ENCODE peak calls at places on chromosomes 11 and 22, in ten cellular contexts. P, V, F, R, N, K, Q, U, G and J are unnamed samples. For H3K9me3, the result is how much of the 10 kb centered on the place peaks cover.

GRCh38 chr11:76239483-76240142 is 33.3 kb upstream of the WNT11 start:
- DNase-seq in P (no peak), V (no peak), F (no peak), R (no peak), N (no peak), K (no peak), Q (no peak), U (no peak), G (peak), J (no peak)

GRCh38 chr11:77771135-77771534 is 49.4 kb downstream of the RSF1 start:
- DNase-seq in P (no peak), V (no peak), F (no peak), R (no peak), N (no peak), K (peak), Q (no peak), U (no peak), G (no peak), J (no peak)

GRCh38 chr22:23400286-23400981 is 179.7 kb downstream of the IGLL1 start:
- DNase-seq in P (no peak), V (no peak), F (no peak), R (no peak), N (no peak), K (no peak), Q (no peak), U (no peak), G (peak), J (no peak)

GRCh38 chr11:6601041-6601461 is 2.4 kb downstream of the RRP8 start:
- DNase-seq in P (no peak), V (no peak), F (no peak), R (no peak), N (no peak), K (no peak), Q (no peak), U (no peak), G (peak), J (no peak)

GRCh38 chr22:23156286-23156685 is 11.0 kb downstream of the RAB36 start:
- DNase-seq in P (no peak), V (no peak), F (no peak), R (no peak), N (no peak), K (no peak), Q (no peak), U (no peak), G (no peak), J (no peak)

GRCh38 chr11:130489716-130490115 is 41.3 kb downstream of the ADAMTS15 start:
- DNase-seq in P (no peak), V (no peak), F (no peak), R (no peak), N (no peak), K (no peak), Q (no peak), U (no peak), G (no peak), J (no peak)

GRCh38 chr11:15073361-15074205 is at the start of gene CALCB:
- DNase-seq in P (no peak), V (peak), F (peak), R (no peak), N (peak), K (no peak), Q (peak), U (no peak), G (peak), J (no peak)

GRCh38 chr11:77619576-77620198 is 17.9 kb downstream of the CLNS1A start:
- DNase-seq in P (no peak), V (no peak), F (peak), R (no peak), N (peak), K (peak), Q (peak), U (no peak), G (no peak), J (no peak)

GRCh38 chr11:113896156-113896879 is 8.3 kb upstream of the HTR3B start:
- DNase-seq in P (no peak), V (no peak), F (peak), R (no peak), N (peak), K (peak), Q (peak), U (peak), G (no peak), J (no peak)

GRCh38 chr11:14334193-14334592 is 24.8 kb downstream of the RRAS2 start:
- DNase-seq in P (no peak), V (no peak), F (no peak), R (no peak), N (no peak), K (no peak), Q (no peak), U (no peak), G (no peak), J (no peak)

GRCh38 chr11:31711137-31711536 is 100.0 kb downstream of the PAX6 start:
- DNase-seq in P (no peak), V (no peak), F (no peak), R (no peak), N (no peak), K (peak), Q (no peak), U (no peak), G (no peak), J (no peak)

GRCh38 chr11:128632151-128632791 is 44.9 kb upstream of the ETS1 start:
- DNase-seq in P (no peak), V (no peak), F (peak), R (no peak), N (peak), K (peak), Q (peak), U (peak), G (no peak), J (peak)

GRCh38 chr11:111361874-111362273 is 17.2 kb downstream of the POU2AF1 start:
- DNase-seq in P (no peak), V (no peak), F (no peak), R (no peak), N (peak), K (peak), Q (no peak), U (no peak), G (peak), J (no peak)

GRCh38 chr22:20965888-20966855 is 883 bp upstream of the AIFM3 start:
- DNase-seq in P (no peak), V (no peak), F (no peak), R (no peak), N (peak), K (no peak), Q (no peak), U (no peak), G (no peak), J (no peak)

GRCh38 chr11:122604626-122605025 is 50.9 kb upstream of the UBASH3B start:
- DNase-seq in P (no peak), V (no peak), F (no peak), R (no peak), N (no peak), K (no peak), Q (no peak), U (no peak), G (no peak), J (no peak)

GRCh38 chr11:68841718-68842426 is at the start of gene CPT1A:
- DNase-seq in P (peak), V (peak), F (peak), R (peak), N (peak), K (peak), Q (peak), U (peak), G (peak), J (no peak)

GRCh38 chr22:29081499-29082236 is 8.8 kb downstream of the KREMEN1 start:
- DNase-seq in P (no peak), V (no peak), F (no peak), R (no peak), N (no peak), K (no peak), Q (no peak), U (no peak), G (no peak), J (no peak)

GRCh38 chr22:19505735-19506126 is 18.5 kb downstream of the CLDN5 start:
- DNase-seq in P (no peak), V (no peak), F (no peak), R (no peak), N (no peak), K (no peak), Q (no peak), U (no peak), G (no peak), J (no peak)

GRCh38 chr11:48129697-48130395 is 86.8 kb upstream of the OR4B1 start:
- DNase-seq in P (no peak), V (no peak), F (no peak), R (no peak), N (no peak), K (no peak), Q (no peak), U (no peak), G (no peak), J (no peak)

GRCh38 chr11:65578134-65578533 is 2.3 kb downstream of the EHBP1L1 start:
- DNase-seq in P (no peak), V (no peak), F (no peak), R (no peak), N (no peak), K (no peak), Q (no peak), U (no peak), G (no peak), J (no peak)

GRCh38 chr11:66075273-66075672 is 5.2 kb downstream of the PACS1 start:
- DNase-seq in P (no peak), V (no peak), F (no peak), R (no peak), N (no peak), K (no peak), Q (no peak), U (no peak), G (no peak), J (no peak)

GRCh38 chr11:1193326-1194230 is 29.3 kb upstream of the MUC5B start:
- DNase-seq in P (no peak), V (peak), F (no peak), R (peak), N (no peak), K (no peak), Q (no peak), U (peak), G (peak), J (no peak)

GRCh38 chr22:21000215-21000986 is 1.5 kb downstream of the THAP7 start:
- DNase-seq in P (no peak), V (no peak), F (no peak), R (no peak), N (no peak), K (peak), Q (no peak), U (no peak), G (peak), J (no peak)

GRCh38 chr22:38132136-38132535 is 21.7 kb upstream of the BAIAP2L2 start:
- DNase-seq in P (no peak), V (no peak), F (no peak), R (no peak), N (no peak), K (no peak), Q (no peak), U (no peak), G (peak), J (no peak)

GRCh38 chr11:11409916-11410315 is 56.9 kb upstream of the CSNK2A3 start:
- DNase-seq in P (peak), V (no peak), F (peak), R (no peak), N (no peak), K (no peak), Q (no peak), U (no peak), G (no peak), J (no peak)

GRCh38 chr11:65274734-65275682 is 13.2 kb downstream of the POLA2 start:
- DNase-seq in P (peak), V (peak), F (peak), R (peak), N (peak), K (peak), Q (peak), U (peak), G (peak), J (peak)

GRCh38 chr22:19226428-19226827 is 47.9 kb upstream of the SLC25A1 start:
- DNase-seq in P (no peak), V (no peak), F (no peak), R (no peak), N (no peak), K (no peak), Q (no peak), U (no peak), G (no peak), J (no peak)

GRCh38 chr11:17575431-17576425 is 28.7 kb downstream of the OTOG start:
- DNase-seq in P (no peak), V (peak), F (no peak), R (no peak), N (no peak), K (no peak), Q (no peak), U (no peak), G (peak), J (no peak)

GRCh38 chr22:36493690-36494110 is 12.3 kb upstream of the TXN2 start:
- DNase-seq in P (no peak), V (peak), F (no peak), R (no peak), N (peak), K (no peak), Q (no peak), U (no peak), G (no peak), J (no peak)

GRCh38 chr11:34114471-34114870 is 9.0 kb downstream of the NAT10 start:
- DNase-seq in P (no peak), V (no peak), F (no peak), R (no peak), N (no peak), K (no peak), Q (no peak), U (no peak), G (no peak), J (no peak)

GRCh38 chr11:62709262-62710000 is 2.0 kb downstream of the GNG3 start:
- DNase-seq in P (peak), V (peak), F (peak), R (peak), N (peak), K (no peak), Q (peak), U (peak), G (peak), J (peak)

GRCh38 chr11:111283945-111284481 is 14.3 kb upstream of the POU2AF3 start:
- DNase-seq in P (peak), V (no peak), F (no peak), R (peak), N (peak), K (no peak), Q (peak), U (peak), G (peak), J (peak)

GRCh38 chr11:122717264-122717867 is 61.8 kb downstream of the UBASH3B start:
- DNase-seq in P (no peak), V (no peak), F (no peak), R (no peak), N (peak), K (no peak), Q (no peak), U (no peak), G (no peak), J (no peak)

GRCh38 chr11:19995131-19995530 is 165.1 kb downstream of the DBX1 start:
- DNase-seq in P (no peak), V (no peak), F (no peak), R (peak), N (no peak), K (peak), Q (peak), U (no peak), G (no peak), J (peak)

GRCh38 chr11:35623708-35624168 is 5.5 kb downstream of the FJX1 start:
- DNase-seq in P (no peak), V (no peak), F (peak), R (no peak), N (no peak), K (peak), Q (peak), U (no peak), G (no peak), J (peak)

GRCh38 chr11:924406-925157 is 1.1 kb upstream of the AP2A2 start:
- DNase-seq in P (no peak), V (no peak), F (no peak), R (peak), N (no peak), K (no peak), Q (no peak), U (peak), G (peak), J (no peak)

GRCh38 chr11:132658696-132659095 is 873.6 kb downstream of the OPCML start:
- DNase-seq in P (no peak), V (no peak), F (no peak), R (no peak), N (no peak), K (no peak), Q (no peak), U (no peak), G (no peak), J (no peak)
- H3K9me3 ChIP-seq in P (under half), V (under half), F (under half), R (under half), N (under half), K (under half), Q (under half), U (under half), G (under half), J (under half)

GRCh38 chr22:41943661-41944209 is 3.2 kb downstream of the CENPM start:
- DNase-seq in P (no peak), V (no peak), F (no peak), R (no peak), N (peak), K (peak), Q (peak), U (no peak), G (no peak), J (no peak)

GRCh38 chr22:41948142-41948541 is 1.2 kb upstream of the CENPM start:
- DNase-seq in P (no peak), V (no peak), F (no peak), R (no peak), N (no peak), K (no peak), Q (no peak), U (no peak), G (no peak), J (no peak)

GRCh38 chr22:41949297-41949965 is 2.5 kb upstream of the CENPM start:
- DNase-seq in P (no peak), V (no peak), F (no peak), R (no peak), N (no peak), K (no peak), Q (no peak), U (no peak), G (no peak), J (no peak)

GRCh38 chr22:41947181-41948080 is 479 bp upstream of the CENPM start:
- DNase-seq in P (no peak), V (no peak), F (no peak), R (no peak), N (no peak), K (no peak), Q (no peak), U (no peak), G (no peak), J (no peak)

DNA sequence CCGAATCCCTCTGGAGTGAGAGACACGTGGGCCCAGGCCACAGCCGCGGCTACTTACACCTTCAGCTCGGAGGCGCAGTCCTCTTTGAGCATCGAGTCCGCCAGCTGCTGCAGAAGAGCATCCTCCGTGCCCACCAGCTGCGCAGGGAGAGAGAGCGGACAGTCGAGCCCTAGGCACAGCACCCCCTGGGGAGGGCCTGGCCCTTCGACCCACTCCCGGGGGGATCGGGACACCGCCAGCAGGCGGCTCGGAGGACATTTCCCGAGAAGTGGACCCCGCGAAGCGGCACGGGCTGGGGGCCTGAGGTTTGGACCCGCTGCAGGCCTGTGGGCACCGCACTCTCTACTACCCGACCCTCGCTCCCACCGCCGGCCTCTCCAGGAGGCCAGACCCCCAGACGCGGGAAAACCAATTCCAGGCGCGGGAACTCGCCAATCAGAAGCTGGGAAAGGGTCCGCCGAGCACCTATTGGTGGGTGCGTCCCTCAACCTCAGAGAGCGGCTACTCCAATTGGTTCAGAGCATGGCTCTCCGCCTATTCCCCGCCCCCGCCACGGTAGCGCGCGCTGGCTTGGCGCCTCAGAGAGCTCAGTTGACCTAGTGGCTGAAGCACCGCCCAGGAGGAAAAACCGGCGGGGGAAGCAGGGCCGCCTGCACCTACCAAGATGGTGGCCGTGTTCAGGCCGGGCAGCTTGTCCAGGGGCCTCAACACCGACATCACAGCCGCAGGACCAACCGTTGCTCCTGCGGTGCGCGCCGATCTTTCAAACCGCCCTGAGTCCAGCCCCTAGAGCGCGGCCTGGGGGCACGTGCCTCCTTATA is at the start of gene CENPM:
- DNase-seq in P (peak), V (peak), F (peak), R (peak), N (peak), K (peak), Q (peak), U (peak), G (peak), J (peak)
- TF ChIP-seq CTCF in P (no peak), V (no peak), F (peak), R (no peak), N (no peak), K (peak), Q (no peak), U (no peak), G (no peak), J (peak)

GRCh38 chr11:70043482-70043881 is 34.6 kb upstream of the ANO1 start:
- DNase-seq in P (no peak), V (no peak), F (no peak), R (no peak), N (no peak), K (no peak), Q (no peak), U (no peak), G (no peak), J (no peak)
- H3K9me3 ChIP-seq in P (under half), V (under half), F (under half), R (under half), N (under half), K (under half), Q (under half), U (under half), G (under half), J (under half)

GRCh38 chr22:43878831-43879550 is 12.8 kb downstream of the PNPLA5 start:
- DNase-seq in P (no peak), V (no peak), F (no peak), R (peak), N (no peak), K (no peak), Q (no peak), U (no peak), G (peak), J (no peak)
- TF ChIP-seq CTCF in P (no peak), V (no peak), F (no peak), R (no peak), N (no peak), K (no peak), Q (no peak), U (no peak), G (no peak), J (no peak)

DNA sequence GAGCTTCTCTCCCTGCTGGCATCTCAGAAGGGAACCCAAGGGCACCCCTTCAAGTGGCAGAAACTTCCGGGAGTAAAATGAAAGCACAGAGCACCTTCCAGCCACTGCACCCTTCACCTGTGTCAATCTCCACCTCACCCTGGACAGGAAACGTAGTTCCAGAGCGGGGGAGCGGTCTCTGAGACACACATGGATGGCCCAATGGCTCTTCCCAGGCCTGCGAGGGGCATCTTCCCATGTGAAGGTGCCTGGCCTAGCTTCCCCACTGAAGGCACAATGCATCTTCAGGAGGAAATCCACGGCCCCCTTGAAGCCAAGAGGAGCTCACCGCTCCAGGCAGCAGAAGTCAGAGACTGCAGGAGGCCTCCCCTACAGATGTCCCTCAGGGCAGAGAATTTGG is 234.2 kb downstream of the BRD1 start:
- DNase-seq in P (no peak), V (no peak), F (no peak), R (no peak), N (no peak), K (no peak), Q (no peak), U (no peak), G (peak), J (no peak)
- H3K9me3 ChIP-seq in P (under half), V (under half), F (under half), R (under half), N (under half), K (under half), Q (half or more), U (under half), G (under half), J (half or more)

DNA sequence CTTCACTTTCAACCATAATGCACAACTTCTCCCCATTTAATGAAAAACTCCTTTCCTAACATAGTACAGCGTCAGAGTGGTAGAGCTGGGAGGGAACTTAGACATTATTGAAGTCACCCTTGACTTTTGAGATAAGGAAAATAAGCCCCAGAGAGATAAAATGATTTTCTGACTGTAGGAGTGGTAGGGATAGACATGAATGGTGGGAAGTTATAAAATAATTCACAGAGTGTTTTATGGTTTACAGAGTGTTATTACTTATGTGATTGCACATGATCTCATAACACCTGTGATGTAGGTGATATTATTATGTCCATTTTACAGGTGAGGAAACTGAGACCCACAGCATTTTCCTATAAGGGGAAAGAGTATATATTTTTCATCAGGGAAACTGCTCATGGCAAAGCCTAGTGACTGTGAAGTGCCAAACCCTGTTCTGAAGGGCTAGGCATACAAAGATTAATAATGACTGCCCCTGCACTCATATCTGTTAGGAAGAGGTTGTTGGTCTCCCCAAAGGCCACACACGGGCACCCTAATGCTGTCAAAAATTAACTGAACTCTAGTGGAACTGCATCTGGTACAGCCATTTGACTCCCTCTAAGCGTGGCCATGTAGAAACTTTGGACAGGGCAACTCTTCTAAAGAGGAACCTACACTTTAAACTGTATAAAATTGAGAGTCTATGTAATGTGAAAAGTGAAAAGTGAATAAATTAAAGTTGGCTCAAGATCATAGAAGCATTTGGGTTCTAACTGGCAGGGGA is 61.1 kb upstream of the PICALM start:
- DNase-seq in P (no peak), V (no peak), F (no peak), R (no peak), N (no peak), K (no peak), Q (no peak), U (no peak), G (no peak), J (no peak)
- TF ChIP-seq CTCF in P (no peak), V (no peak), F (no peak), R (no peak), N (no peak), K (no peak), Q (no peak), U (no peak), G (peak), J (no peak)